ENCODE peak calls at places on chromosomes 12 and 14, in seven cellular contexts. W is brain microvascular endothelial cell; H is body of pancreas; L is lung; N is CD4-positive, alpha-beta T cell; P is A549; D is AG04450. V is an unnamed sample.

GRCh38 chr12:120472521-120472920 is 3.0 kb upstream of the SRSF9 start:
- DNase-seq in H (no peak), D (no peak), N (no peak), W (no peak), L (no peak), P (no peak), V (no peak)

GRCh38 chr12:49866859-49867579 is 24.1 kb upstream of the BCDIN3D start:
- DNase-seq in H (peak; percentile 79), W (peak; percentile 38), D (peak; percentile 15), P (peak; percentile 66), N (peak; percentile 67), L (peak; percentile 82), V (peak; percentile 65)

GRCh38 chr12:130572553-130572952 is 143.5 kb downstream of the RIMBP2 start:
- DNase-seq in P (no peak), N (no peak), L (no peak), W (no peak), H (no peak), D (no peak), V (no peak)

GRCh38 chr14:35374273-35374681 is 30.3 kb downstream of the NFKBIA start:
- DNase-seq in L (peak; percentile 84), P (peak; percentile 96), N (no peak), D (peak; percentile 88), H (peak; percentile 37), W (peak; percentile 88), V (peak; percentile 11)

GRCh38 chr12:11660624-11661023 is 11.2 kb downstream of the ETV6 start:
- DNase-seq in L (no peak), D (no peak), P (no peak), N (no peak), H (no peak), W (no peak), V (no peak)

GRCh38 chr14:68965261-68965761 is 13.8 kb downstream of the ACTN1 start:
- DNase-seq in L (no peak), D (no peak), N (no peak), H (peak; percentile 56), W (no peak), P (no peak), V (no peak)

GRCh38 chr14:104344815-104345214 is 206.4 kb downstream of the KIF26A start:
- DNase-seq in L (no peak), H (no peak), D (no peak), N (no peak), W (no peak), P (no peak), V (no peak)

GRCh38 chr14:96198430-96199133 is 6.1 kb upstream of the BDKRB2 start:
- DNase-seq in N (no peak), L (peak; percentile 76), W (no peak), P (no peak), H (no peak), D (no peak), V (no peak)

GRCh38 chr12:96323906-96324305 is 76.3 kb downstream of the CDK17 start:
- DNase-seq in H (no peak), W (no peak), D (no peak), P (no peak), L (no peak), N (no peak), V (no peak)

GRCh38 chr14:75147423-75148071 is 20.7 kb upstream of the NEK9 start:
- DNase-seq in N (no peak), W (peak; percentile 90), L (peak; percentile 68), D (no peak), P (peak; percentile 31), H (peak; percentile 86), V (peak; percentile 87)

GRCh38 chr12:28172434-28173030 is 17.7 kb upstream of the CCDC91 start:
- DNase-seq in L (no peak), P (peak; percentile 73), N (no peak), D (peak; percentile 21), H (peak; percentile 27), W (peak; percentile 59), V (no peak)

GRCh38 chr14:77469539-77469938 is 11.6 kb downstream of the AHSA1 start:
- DNase-seq in H (no peak), P (no peak), N (no peak), D (no peak), L (no peak), W (no peak), V (no peak)

GRCh38 chr14:50678163-50678562 is 10.1 kb upstream of the SAV1 start:
- DNase-seq in P (no peak), L (no peak), N (no peak), H (no peak), D (no peak), W (no peak), V (no peak)

GRCh38 chr14:94582851-94583250 is 1.6 kb downstream of the SERPINA5 start:
- DNase-seq in W (no peak), P (no peak), H (no peak), N (no peak), L (no peak), D (no peak), V (no peak)
- H3K27ac ChIP-seq in W (no peak overlapping the region), P (no peak overlapping the region), H (peak overlapping the region; percentile 84), N (no peak overlapping the region), L (no peak overlapping the region), D (no peak overlapping the region), V (no peak overlapping the region)

GRCh38 chr12:2624543-2625266 is 170.1 kb upstream of the FKBP4 start:
- DNase-seq in W (no peak), D (no peak), N (no peak), H (no peak), P (peak; percentile 55), L (no peak), V (peak; percentile 58)
- TF ChIP-seq CTCF in W (peak; percentile 64), D (peak; percentile 47), N (no peak), H (no peak), P (no peak), L (no peak), V (no peak)

GRCh38 chr14:93049867-93050331 is 65.8 kb downstream of the ITPK1 start:
- DNase-seq in H (no peak), W (no peak), D (no peak), P (no peak), N (no peak), L (no peak), V (no peak)

GRCh38 chr14:93047661-93048060 is 68.1 kb downstream of the ITPK1 start:
- DNase-seq in N (no peak), W (no peak), H (no peak), P (no peak), L (no peak), D (no peak), V (no peak)

GRCh38 chr14:93047187-93047586 is 68.5 kb downstream of the ITPK1 start:
- DNase-seq in H (no peak), P (no peak), D (no peak), N (no peak), W (no peak), L (no peak), V (no peak)

GRCh38 chr14:93049295-93049694 is 66.4 kb downstream of the ITPK1 start:
- DNase-seq in W (no peak), L (no peak), P (peak; percentile 26), H (no peak), D (no peak), N (no peak), V (no peak)

DNA sequence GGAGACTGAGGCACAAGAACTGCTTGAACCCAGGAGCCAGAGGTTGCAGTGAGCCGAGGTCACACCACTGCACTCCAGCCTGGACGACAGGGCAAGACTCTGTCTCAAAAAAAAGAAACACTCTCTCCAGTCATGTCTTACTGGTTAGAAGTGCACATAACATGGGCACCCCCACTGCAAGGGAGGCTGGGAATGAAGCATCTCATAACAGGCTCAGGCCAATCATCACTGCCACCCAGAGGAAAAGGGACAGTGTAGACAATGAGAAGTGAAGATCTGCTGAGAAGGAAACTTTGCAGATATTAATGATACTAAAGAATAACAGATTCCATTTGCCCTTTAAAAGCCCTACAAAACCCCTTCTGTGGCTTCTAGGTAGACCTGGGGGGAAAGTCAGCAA is 66.9 kb downstream of the ITPK1 start:
- DNase-seq in W (no peak), H (no peak), L (no peak), N (no peak), P (no peak), D (no peak), V (no peak)
- H3K27ac ChIP-seq in W (no peak overlapping the region), H (no peak overlapping the region), L (no peak overlapping the region), N (no peak overlapping the region), P (peak overlapping the region; percentile 85), D (no peak overlapping the region), V (peak overlapping the region; percentile 29)

GRCh38 chr12:102990419-102990818 is 32.9 kb downstream of the ASCL1 start:
- DNase-seq in L (no peak), W (no peak), N (no peak), P (no peak), D (no peak), H (no peak), V (no peak)
- TF ChIP-seq CTCF in L (no peak), W (no peak), N (no peak), P (no peak), D (no peak), H (no peak), V (peak; percentile 15)

V was measured in dorsolateral prefrontal cortex.